ENCODE peak calls at places on chromosomes 3 and 15, in five cellular contexts. One of them, this sample, is unnamed.

GRCh38 chr3:174330303-174330702 is 528.8 kb upstream of the NAALADL2 start:
- DNase-seq in tibial artery: no peak
- DNase-seq in AG04450: peak; percentile 51
- DNase-seq in heart left ventricle: no peak
- DNase-seq in DND-41: no peak
- DNase-seq in this sample: no peak

GRCh38 chr15:62649793-62650420 is 392.6 kb upstream of the TPM1 start:
- DNase-seq in tibial artery: no peak
- DNase-seq in AG04450: no peak
- DNase-seq in heart left ventricle: peak; percentile 56
- DNase-seq in DND-41: no peak
- DNase-seq in this sample: no peak

GRCh38 chr3:27758083-27758482 is 36.0 kb upstream of the EOMES start:
- DNase-seq in tibial artery: no peak
- DNase-seq in AG04450: peak; percentile 10
- DNase-seq in heart left ventricle: no peak
- DNase-seq in DND-41: no peak
- DNase-seq in this sample: peak; percentile 64

GRCh38 chr15:90205886-90206285 is 4.8 kb downstream of the SEMA4B start:
- DNase-seq in tibial artery: no peak
- DNase-seq in AG04450: no peak
- DNase-seq in heart left ventricle: no peak
- DNase-seq in DND-41: no peak
- DNase-seq in this sample: no peak

GRCh38 chr3:177337548-177338331 is 140.5 kb upstream of the TBL1XR1 start:
- DNase-seq in tibial artery: no peak
- DNase-seq in AG04450: no peak
- DNase-seq in heart left ventricle: no peak
- DNase-seq in DND-41: no peak
- DNase-seq in this sample: no peak

GRCh38 chr3:50430950-50431435 is 71.7 kb upstream of the TMEM115 start:
- DNase-seq in tibial artery: no peak
- DNase-seq in AG04450: no peak
- DNase-seq in heart left ventricle: no peak
- DNase-seq in DND-41: no peak
- DNase-seq in this sample: no peak

GRCh38 chr3:146646251-146646650 is 41.1 kb upstream of the PLSCR5 start:
- DNase-seq in tibial artery: no peak
- DNase-seq in AG04450: no peak
- DNase-seq in heart left ventricle: no peak
- DNase-seq in DND-41: no peak
- DNase-seq in this sample: no peak

GRCh38 chr3:50167069-50167781 is 12.1 kb downstream of the SEMA3F start:
- DNase-seq in tibial artery: no peak
- DNase-seq in AG04450: no peak
- DNase-seq in heart left ventricle: no peak
- DNase-seq in DND-41: no peak
- DNase-seq in this sample: no peak

GRCh38 chr15:91308855-91309254 is 208.8 kb downstream of the SV2B start:
- DNase-seq in tibial artery: no peak
- DNase-seq in AG04450: no peak
- DNase-seq in heart left ventricle: no peak
- DNase-seq in DND-41: peak; percentile 72
- DNase-seq in this sample: no peak

GRCh38 chr3:188286087-188286513 is 132.1 kb downstream of the LPP start:
- DNase-seq in tibial artery: peak; percentile 90
- DNase-seq in AG04450: peak; percentile 95
- DNase-seq in heart left ventricle: peak; percentile 42
- DNase-seq in DND-41: no peak
- DNase-seq in this sample: peak; percentile 75

GRCh38 chr3:138112362-138112761 is 3.0 kb downstream of the DZIP1L start:
- DNase-seq in tibial artery: no peak
- DNase-seq in AG04450: no peak
- DNase-seq in heart left ventricle: no peak
- DNase-seq in DND-41: no peak
- DNase-seq in this sample: no peak

GRCh38 chr3:127410137-127410488 is 122.3 kb upstream of the PRR20G start:
- DNase-seq in tibial artery: peak; percentile 37
- DNase-seq in AG04450: no peak
- DNase-seq in heart left ventricle: no peak
- DNase-seq in DND-41: no peak
- DNase-seq in this sample: no peak

GRCh38 chr3:23312866-23313265 is 109.7 kb downstream of the UBE2E2 start:
- DNase-seq in tibial artery: no peak
- DNase-seq in AG04450: no peak
- DNase-seq in heart left ventricle: no peak
- DNase-seq in DND-41: no peak
- DNase-seq in this sample: no peak

GRCh38 chr15:84811151-84811550 is 6.0 kb upstream of the ALPK3 start:
- DNase-seq in tibial artery: no peak
- DNase-seq in AG04450: no peak
- DNase-seq in heart left ventricle: no peak
- DNase-seq in DND-41: no peak
- DNase-seq in this sample: no peak

GRCh38 chr3:159882367-159882766 is 106.3 kb upstream of the IL12A start:
- DNase-seq in tibial artery: no peak
- DNase-seq in AG04450: no peak
- DNase-seq in heart left ventricle: no peak
- DNase-seq in DND-41: no peak
- DNase-seq in this sample: no peak

GRCh38 chr3:46282041-46282440 is 39.8 kb downstream of the CCR3 start:
- DNase-seq in tibial artery: no peak
- DNase-seq in AG04450: no peak
- DNase-seq in heart left ventricle: no peak
- DNase-seq in DND-41: no peak
- DNase-seq in this sample: no peak

GRCh38 chr15:29788433-29789034 is 33.7 kb downstream of the TJP1 start:
- DNase-seq in tibial artery: no peak
- DNase-seq in AG04450: no peak
- DNase-seq in heart left ventricle: no peak
- DNase-seq in DND-41: no peak
- DNase-seq in this sample: no peak

GRCh38 chr3:10515884-10516495 is 10.6 kb upstream of the ATP2B2 start:
- DNase-seq in tibial artery: peak; percentile 60
- DNase-seq in AG04450: no peak
- DNase-seq in heart left ventricle: peak; percentile 17
- DNase-seq in DND-41: no peak
- DNase-seq in this sample: no peak

GRCh38 chr3:32443471-32443870 is 51.8 kb downstream of the CMTM7 start:
- DNase-seq in tibial artery: no peak
- DNase-seq in AG04450: no peak
- DNase-seq in heart left ventricle: no peak
- DNase-seq in DND-41: no peak
- DNase-seq in this sample: peak; percentile 79

GRCh38 chr3:183490653-183491052 is 62.2 kb upstream of the MCF2L2 start:
- DNase-seq in tibial artery: no peak
- DNase-seq in AG04450: no peak
- DNase-seq in heart left ventricle: no peak
- DNase-seq in DND-41: peak; percentile 49
- DNase-seq in this sample: peak; percentile 85

GRCh38 chr3:114502204-114502603 is 208.4 kb downstream of the TIGIT start:
- DNase-seq in tibial artery: no peak
- DNase-seq in AG04450: no peak
- DNase-seq in heart left ventricle: no peak
- DNase-seq in DND-41: no peak
- DNase-seq in this sample: no peak

GRCh38 chr3:62049033-62049432 is 324.3 kb downstream of the FEZF2 start:
- DNase-seq in tibial artery: no peak
- DNase-seq in AG04450: no peak
- DNase-seq in heart left ventricle: no peak
- DNase-seq in DND-41: no peak
- DNase-seq in this sample: no peak

GRCh38 chr3:95097493-95097892 is 1034.6 kb downstream of the NSUN3 start:
- DNase-seq in tibial artery: no peak
- DNase-seq in AG04450: no peak
- DNase-seq in heart left ventricle: no peak
- DNase-seq in DND-41: no peak
- DNase-seq in this sample: no peak

GRCh38 chr3:99012051-99012450 is 110.6 kb upstream of the DCBLD2 start:
- DNase-seq in tibial artery: peak; percentile 82
- DNase-seq in AG04450: no peak
- DNase-seq in heart left ventricle: peak; percentile 34
- DNase-seq in DND-41: no peak
- DNase-seq in this sample: no peak

GRCh38 chr3:170703121-170703588 is 117.3 kb upstream of the SLC7A14 start:
- DNase-seq in tibial artery: no peak
- DNase-seq in AG04450: peak; percentile 67
- DNase-seq in heart left ventricle: no peak
- DNase-seq in DND-41: no peak
- DNase-seq in this sample: no peak

GRCh38 chr15:38084289-38084688 is 149.8 kb downstream of the TMCO5A start:
- DNase-seq in tibial artery: no peak
- DNase-seq in AG04450: no peak
- DNase-seq in heart left ventricle: no peak
- DNase-seq in DND-41: no peak
- DNase-seq in this sample: peak; percentile 27

GRCh38 chr3:104510091-104510860 is 856.4 kb upstream of the ALCAM start:
- DNase-seq in tibial artery: no peak
- DNase-seq in AG04450: no peak
- DNase-seq in heart left ventricle: no peak
- DNase-seq in DND-41: no peak
- DNase-seq in this sample: no peak

GRCh38 chr3:52248165-52248541 is 2.6 kb downstream of the PPM1M start:
- DNase-seq in tibial artery: peak; percentile 58
- DNase-seq in AG04450: no peak
- DNase-seq in heart left ventricle: no peak
- DNase-seq in DND-41: no peak
- DNase-seq in this sample: no peak

GRCh38 chr3:15812183-15812582 is 14.4 kb upstream of the ANKRD28 start:
- DNase-seq in tibial artery: no peak
- DNase-seq in AG04450: no peak
- DNase-seq in heart left ventricle: no peak
- DNase-seq in DND-41: no peak
- DNase-seq in this sample: no peak

GRCh38 chr3:61663728-61664492 is 102.5 kb downstream of the PTPRG start:
- DNase-seq in tibial artery: no peak
- DNase-seq in AG04450: peak; percentile 90
- DNase-seq in heart left ventricle: no peak
- DNase-seq in DND-41: peak; percentile 10
- DNase-seq in this sample: peak; percentile 12

GRCh38 chr3:39592729-39593128 is 125.2 kb downstream of the MOBP start:
- DNase-seq in tibial artery: no peak
- DNase-seq in AG04450: no peak
- DNase-seq in heart left ventricle: no peak
- DNase-seq in DND-41: no peak
- DNase-seq in this sample: no peak

GRCh38 chr15:90047956-90048575 is 46.9 kb downstream of the ZNF710 start:
- DNase-seq in tibial artery: no peak
- DNase-seq in AG04450: no peak
- DNase-seq in heart left ventricle: no peak
- DNase-seq in DND-41: no peak
- DNase-seq in this sample: no peak

DNA sequence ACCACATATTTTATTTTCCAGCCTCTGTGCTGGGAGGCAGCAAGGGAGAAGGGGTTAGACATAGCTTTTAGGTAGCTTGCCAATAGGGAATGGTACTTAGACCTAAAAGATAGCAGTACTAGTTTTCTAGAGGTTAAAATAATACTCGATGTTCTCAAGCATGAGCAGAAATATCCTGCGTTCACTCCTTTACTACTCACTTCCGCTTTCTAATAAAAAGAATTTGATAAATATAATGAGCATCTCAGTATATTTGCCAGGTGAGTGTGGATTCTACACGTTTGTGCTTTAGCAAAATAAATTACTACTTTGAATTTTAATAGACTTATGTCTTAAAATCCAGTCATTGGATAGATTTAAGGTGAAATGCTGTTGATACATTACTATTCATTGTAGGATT is 39.4 kb upstream of the CD47 start:
- DNase-seq in tibial artery: no peak
- DNase-seq in AG04450: no peak
- DNase-seq in heart left ventricle: no peak
- DNase-seq in DND-41: no peak
- DNase-seq in this sample: no peak
- H3K27ac ChIP-seq in tibial artery: no peak overlapping the region
- H3K27ac ChIP-seq in AG04450: no peak overlapping the region
- H3K27ac ChIP-seq in heart left ventricle: no peak overlapping the region
- H3K27ac ChIP-seq in DND-41: no peak overlapping the region
- H3K27ac ChIP-seq in this sample: peak overlapping the region; percentile 89

DNA sequence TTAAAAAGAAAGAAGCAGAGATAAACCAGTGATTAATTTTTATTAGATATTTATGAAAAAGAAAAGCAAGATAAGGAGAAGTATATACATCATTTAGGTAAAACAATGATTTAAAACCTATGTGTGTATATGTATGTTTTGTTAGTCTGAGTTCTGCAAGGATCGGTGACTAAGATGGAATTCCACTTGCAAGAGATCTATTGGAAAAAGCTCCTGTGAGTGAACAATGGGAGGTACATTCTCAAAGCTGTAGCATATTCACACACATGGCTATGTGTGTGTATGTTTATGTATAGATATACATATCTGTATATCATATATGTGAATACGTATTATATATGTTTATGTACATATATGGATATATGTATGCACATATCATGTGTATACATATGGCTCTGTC is 54.4 kb downstream of the AMOTL2 start:
- DNase-seq in tibial artery: no peak
- DNase-seq in AG04450: no peak
- DNase-seq in heart left ventricle: no peak
- DNase-seq in DND-41: no peak
- DNase-seq in this sample: no peak
- H3K27ac ChIP-seq in tibial artery: no peak overlapping the region
- H3K27ac ChIP-seq in AG04450: no peak overlapping the region
- H3K27ac ChIP-seq in heart left ventricle: no peak overlapping the region
- H3K27ac ChIP-seq in DND-41: no peak overlapping the region
- H3K27ac ChIP-seq in this sample: peak overlapping the region; percentile 67

GRCh38 chr3:65196663-65197062 is 508.9 kb upstream of the ADAMTS9 start:
- DNase-seq in tibial artery: no peak
- DNase-seq in AG04450: no peak
- DNase-seq in heart left ventricle: no peak
- DNase-seq in DND-41: no peak
- DNase-seq in this sample: no peak

GRCh38 chr3:65202395-65202794 is 514.6 kb upstream of the ADAMTS9 start:
- DNase-seq in tibial artery: no peak
- DNase-seq in AG04450: no peak
- DNase-seq in heart left ventricle: no peak
- DNase-seq in DND-41: no peak
- DNase-seq in this sample: no peak

GRCh38 chr3:65195211-65195610 is 507.4 kb upstream of the ADAMTS9 start:
- DNase-seq in tibial artery: no peak
- DNase-seq in AG04450: no peak
- DNase-seq in heart left ventricle: no peak
- DNase-seq in DND-41: no peak
- DNase-seq in this sample: no peak

GRCh38 chr3:65200312-65200711 is 512.5 kb upstream of the ADAMTS9 start:
- DNase-seq in tibial artery: no peak
- DNase-seq in AG04450: no peak
- DNase-seq in heart left ventricle: no peak
- DNase-seq in DND-41: no peak
- DNase-seq in this sample: no peak
- H3K27ac ChIP-seq in tibial artery: no peak overlapping the region
- H3K27ac ChIP-seq in AG04450: no peak overlapping the region
- H3K27ac ChIP-seq in heart left ventricle: no peak overlapping the region
- H3K27ac ChIP-seq in DND-41: no peak overlapping the region
- H3K27ac ChIP-seq in this sample: no peak overlapping the region

GRCh38 chr15:80420658-80421057 is 16.5 kb downstream of the ARNT2 start:
- DNase-seq in tibial artery: no peak
- DNase-seq in AG04450: no peak
- DNase-seq in heart left ventricle: no peak
- DNase-seq in DND-41: no peak
- DNase-seq in this sample: no peak
- H3K27ac ChIP-seq in tibial artery: no peak overlapping the region
- H3K27ac ChIP-seq in AG04450: no peak overlapping the region
- H3K27ac ChIP-seq in heart left ventricle: no peak overlapping the region
- H3K27ac ChIP-seq in DND-41: no peak overlapping the region
- H3K27ac ChIP-seq in this sample: no peak overlapping the region

GRCh38 chr15:97482521-97482920 is 478.0 kb upstream of the ARRDC4 start:
- DNase-seq in tibial artery: no peak
- DNase-seq in AG04450: no peak
- DNase-seq in heart left ventricle: no peak
- DNase-seq in DND-41: no peak
- DNase-seq in this sample: no peak
- H3K27ac ChIP-seq in tibial artery: no peak overlapping the region
- H3K27ac ChIP-seq in AG04450: no peak overlapping the region
- H3K27ac ChIP-seq in heart left ventricle: no peak overlapping the region
- H3K27ac ChIP-seq in DND-41: no peak overlapping the region
- H3K27ac ChIP-seq in this sample: no peak overlapping the region

This sample was measured in epithelial cell of prostate.